ENCODE peak calls at places on chromosome 19, in ten cellular contexts. B, J, Z, O, X, Y, D, A, N and P are unnamed samples.

GRCh38 chr19:13396256-13397080 is 109.8 kb downstream of the CACNA1A start:
- DNase-seq in D (peak), J (no peak), N (peak), B (no peak), X (peak), Y (peak), O (no peak), A (peak), Z (no peak), P (peak)

GRCh38 chr19:3041302-3041701 is 12.2 kb upstream of the TLE2 start:
- DNase-seq in O (no peak), Z (no peak), N (no peak), A (no peak), X (no peak), Y (no peak), B (no peak), D (no peak), J (no peak), P (no peak)

GRCh38 chr19:58229255-58229639 is 533 bp downstream of the ZNF544 start:
- DNase-seq in Y (peak), A (no peak), N (peak), O (peak), D (peak), Z (peak), J (no peak), X (peak), B (no peak), P (no peak)

GRCh38 chr19:19587776-19588175 is 30.7 kb downstream of the PBX4 start:
- DNase-seq in O (no peak), D (no peak), Z (no peak), A (no peak), J (no peak), Y (no peak), N (no peak), B (no peak), X (no peak), P (no peak)

GRCh38 chr19:53906211-53907192 is 2.6 kb upstream of the CACNG7 start:
- DNase-seq in Y (peak), D (peak), B (peak), J (no peak), Z (peak), O (peak), X (no peak), A (peak), N (peak), P (no peak)

GRCh38 chr19:50658438-50659317 is 9.4 kb downstream of the C19orf81 start:
- DNase-seq in A (peak), J (no peak), N (peak), X (no peak), D (peak), O (peak), B (peak), Z (peak), Y (peak), P (no peak)

GRCh38 chr19:8922591-8922990 is 87.6 kb downstream of the MUC16 start:
- DNase-seq in Y (no peak), N (no peak), J (no peak), X (no peak), B (no peak), D (peak), O (no peak), A (no peak), Z (no peak), P (no peak)

GRCh38 chr19:37362733-37363132 is 8.2 kb upstream of the ZNF527 start:
- DNase-seq in Z (no peak), D (peak), X (peak), B (no peak), A (no peak), N (no peak), O (no peak), J (no peak), Y (no peak), P (no peak)

GRCh38 chr19:13057147-13057572 is 45.5 kb downstream of the LYL1 start:
- DNase-seq in X (no peak), O (no peak), B (no peak), N (no peak), Z (no peak), Y (peak), J (no peak), D (no peak), A (no peak), P (no peak)

GRCh38 chr19:35742121-35742724 is at the start of gene IGFLR1:
- DNase-seq in N (no peak), Y (no peak), D (no peak), B (peak), Z (peak), X (no peak), A (no peak), J (no peak), O (no peak), P (no peak)

GRCh38 chr19:2261438-2262172 is 5.4 kb upstream of the JSRP1 start:
- DNase-seq in Z (no peak), J (no peak), B (no peak), D (peak), A (no peak), Y (peak), X (no peak), N (peak), O (peak), P (no peak)

GRCh38 chr19:18344546-18344945 is 4.1 kb downstream of the PGPEP1 start:
- DNase-seq in D (no peak), X (no peak), J (no peak), N (no peak), B (no peak), O (no peak), Y (no peak), A (no peak), Z (no peak), P (no peak)

GRCh38 chr19:48419158-48419920 is 25.9 kb downstream of the GRIN2D start:
- DNase-seq in D (peak), X (no peak), Z (peak), B (peak), O (peak), A (peak), Y (peak), J (no peak), N (peak), P (no peak)

GRCh38 chr19:50510121-50510670 is 795 bp downstream of the JOSD2 start:
- DNase-seq in Y (no peak), J (no peak), D (no peak), O (no peak), Z (no peak), B (no peak), N (peak), X (no peak), A (no peak), P (no peak)

GRCh38 chr19:1449467-1450442 is at the start of gene APC2:
- DNase-seq in N (peak), A (no peak), X (no peak), Y (no peak), B (no peak), O (no peak), Z (no peak), D (peak), J (no peak), P (no peak)

GRCh38 chr19:39402417-39403297 is 4.0 kb upstream of the ZFP36 start:
- DNase-seq in O (peak), B (peak), J (peak), A (peak), Z (peak), Y (peak), N (peak), D (peak), X (peak), P (peak)

GRCh38 chr19:17332677-17333581 is 1.7 kb downstream of the ANO8 start:
- DNase-seq in A (no peak), O (peak), J (no peak), D (peak), N (peak), B (no peak), Y (peak), Z (no peak), X (peak), P (peak)

GRCh38 chr19:16654151-16654550 is 5.8 kb downstream of the SMIM7 start:
- DNase-seq in D (peak), Z (no peak), O (no peak), X (no peak), J (no peak), Y (no peak), B (no peak), A (no peak), N (peak), P (no peak)

GRCh38 chr19:8525401-8525684 is 11.4 kb upstream of the ZNF414 start:
- DNase-seq in Y (no peak), Z (no peak), B (no peak), J (no peak), N (no peak), O (no peak), A (no peak), X (no peak), D (peak), P (no peak)

GRCh38 chr19:29687897-29688728 is 22.9 kb downstream of the PLEKHF1 start:
- DNase-seq in D (no peak), O (no peak), N (peak), J (no peak), X (peak), Y (peak), A (no peak), B (no peak), Z (no peak), P (no peak)

GRCh38 chr19:29547361-29547960 is 21.7 kb downstream of the VSTM2B start:
- DNase-seq in B (no peak), Z (no peak), D (no peak), N (no peak), Y (no peak), O (no peak), A (peak), J (no peak), X (no peak), P (no peak)